ENCODE peak calls at places on chromosomes 3 and 15, in seven cellular contexts. One of them, this sample, is unnamed.

GRCh38 chr3:1082024-1082633 is 10.7 kb upstream of the CNTN6 start:
- DNase-seq in ovary: no peak
- DNase-seq in transverse colon: peak; percentile 43
- DNase-seq in A549: no peak
- DNase-seq in sigmoid colon: no peak
- DNase-seq in K562: peak; percentile 29
- DNase-seq in HepG2: peak; percentile 1
- DNase-seq in this sample: peak; percentile 28

GRCh38 chr3:31399270-31399669 is 133.5 kb upstream of the STT3B start:
- DNase-seq in ovary: no peak
- DNase-seq in transverse colon: no peak
- DNase-seq in A549: no peak
- DNase-seq in sigmoid colon: no peak
- DNase-seq in K562: no peak
- DNase-seq in HepG2: no peak
- DNase-seq in this sample: no peak

GRCh38 chr15:88897456-88898194 is 2.3 kb upstream of the HAPLN3 start:
- DNase-seq in ovary: peak; percentile 81
- DNase-seq in transverse colon: peak; percentile 85
- DNase-seq in A549: peak; percentile 88
- DNase-seq in sigmoid colon: peak; percentile 94
- DNase-seq in K562: peak; percentile 91
- DNase-seq in HepG2: peak; percentile 41
- DNase-seq in this sample: peak; percentile 89

GRCh38 chr3:185561374-185561943 is 9.1 kb upstream of the LIPH start:
- DNase-seq in ovary: no peak
- DNase-seq in transverse colon: peak; percentile 58
- DNase-seq in A549: no peak
- DNase-seq in sigmoid colon: no peak
- DNase-seq in K562: no peak
- DNase-seq in HepG2: no peak
- DNase-seq in this sample: peak; percentile 60

GRCh38 chr3:107269081-107269480 is 108.2 kb upstream of the CCDC54 start:
- DNase-seq in ovary: no peak
- DNase-seq in transverse colon: no peak
- DNase-seq in A549: no peak
- DNase-seq in sigmoid colon: no peak
- DNase-seq in K562: no peak
- DNase-seq in HepG2: no peak
- DNase-seq in this sample: no peak

GRCh38 chr15:91522609-91523332 is 330.7 kb upstream of the SLCO3A1 start:
- DNase-seq in ovary: no peak
- DNase-seq in transverse colon: no peak
- DNase-seq in A549: no peak
- DNase-seq in sigmoid colon: no peak
- DNase-seq in K562: peak; percentile 15
- DNase-seq in HepG2: no peak
- DNase-seq in this sample: no peak

GRCh38 chr3:72816843-72817485 is 31.3 kb downstream of the SHQ1 start:
- DNase-seq in ovary: no peak
- DNase-seq in transverse colon: no peak
- DNase-seq in A549: no peak
- DNase-seq in sigmoid colon: no peak
- DNase-seq in K562: no peak
- DNase-seq in HepG2: no peak
- DNase-seq in this sample: no peak

GRCh38 chr3:150412599-150413069 is 4.5 kb downstream of the TSC22D2 start:
- DNase-seq in ovary: no peak
- DNase-seq in transverse colon: no peak
- DNase-seq in A549: no peak
- DNase-seq in sigmoid colon: no peak
- DNase-seq in K562: peak; percentile 64
- DNase-seq in HepG2: peak; percentile 63
- DNase-seq in this sample: no peak

GRCh38 chr15:87680200-87680599 is 576.3 kb downstream of the NTRK3 start:
- DNase-seq in ovary: no peak
- DNase-seq in transverse colon: no peak
- DNase-seq in A549: no peak
- DNase-seq in sigmoid colon: no peak
- DNase-seq in K562: no peak
- DNase-seq in HepG2: no peak
- DNase-seq in this sample: no peak

GRCh38 chr15:51667478-51667877 is 13.8 kb upstream of the SCG3 start:
- DNase-seq in ovary: no peak
- DNase-seq in transverse colon: no peak
- DNase-seq in A549: no peak
- DNase-seq in sigmoid colon: no peak
- DNase-seq in K562: no peak
- DNase-seq in HepG2: no peak
- DNase-seq in this sample: no peak

GRCh38 chr3:172181936-172182708 is 142.7 kb downstream of the FNDC3B start:
- DNase-seq in ovary: no peak
- DNase-seq in transverse colon: no peak
- DNase-seq in A549: no peak
- DNase-seq in sigmoid colon: no peak
- DNase-seq in K562: peak; percentile 37
- DNase-seq in HepG2: no peak
- DNase-seq in this sample: no peak

GRCh38 chr15:92231461-92231860 is 162.2 kb upstream of the ST8SIA2 start:
- DNase-seq in ovary: no peak
- DNase-seq in transverse colon: no peak
- DNase-seq in A549: no peak
- DNase-seq in sigmoid colon: no peak
- DNase-seq in K562: no peak
- DNase-seq in HepG2: no peak
- DNase-seq in this sample: no peak

GRCh38 chr3:143249014-143249413 is 129.4 kb downstream of the CHST2 start:
- DNase-seq in ovary: no peak
- DNase-seq in transverse colon: no peak
- DNase-seq in A549: no peak
- DNase-seq in sigmoid colon: no peak
- DNase-seq in K562: no peak
- DNase-seq in HepG2: no peak
- DNase-seq in this sample: no peak

GRCh38 chr3:94032187-94032586 is 3.8 kb upstream of the STX19 start:
- DNase-seq in ovary: no peak
- DNase-seq in transverse colon: no peak
- DNase-seq in A549: no peak
- DNase-seq in sigmoid colon: no peak
- DNase-seq in K562: no peak
- DNase-seq in HepG2: no peak
- DNase-seq in this sample: no peak

GRCh38 chr3:45984331-45985312 is 11.0 kb downstream of the FYCO1 start:
- DNase-seq in ovary: no peak
- DNase-seq in transverse colon: no peak
- DNase-seq in A549: no peak
- DNase-seq in sigmoid colon: no peak
- DNase-seq in K562: no peak
- DNase-seq in HepG2: no peak
- DNase-seq in this sample: no peak

GRCh38 chr3:41224120-41224806 is 25.0 kb downstream of the CTNNB1 start:
- DNase-seq in ovary: no peak
- DNase-seq in transverse colon: no peak
- DNase-seq in A549: no peak
- DNase-seq in sigmoid colon: no peak
- DNase-seq in K562: no peak
- DNase-seq in HepG2: no peak
- DNase-seq in this sample: no peak

DNA sequence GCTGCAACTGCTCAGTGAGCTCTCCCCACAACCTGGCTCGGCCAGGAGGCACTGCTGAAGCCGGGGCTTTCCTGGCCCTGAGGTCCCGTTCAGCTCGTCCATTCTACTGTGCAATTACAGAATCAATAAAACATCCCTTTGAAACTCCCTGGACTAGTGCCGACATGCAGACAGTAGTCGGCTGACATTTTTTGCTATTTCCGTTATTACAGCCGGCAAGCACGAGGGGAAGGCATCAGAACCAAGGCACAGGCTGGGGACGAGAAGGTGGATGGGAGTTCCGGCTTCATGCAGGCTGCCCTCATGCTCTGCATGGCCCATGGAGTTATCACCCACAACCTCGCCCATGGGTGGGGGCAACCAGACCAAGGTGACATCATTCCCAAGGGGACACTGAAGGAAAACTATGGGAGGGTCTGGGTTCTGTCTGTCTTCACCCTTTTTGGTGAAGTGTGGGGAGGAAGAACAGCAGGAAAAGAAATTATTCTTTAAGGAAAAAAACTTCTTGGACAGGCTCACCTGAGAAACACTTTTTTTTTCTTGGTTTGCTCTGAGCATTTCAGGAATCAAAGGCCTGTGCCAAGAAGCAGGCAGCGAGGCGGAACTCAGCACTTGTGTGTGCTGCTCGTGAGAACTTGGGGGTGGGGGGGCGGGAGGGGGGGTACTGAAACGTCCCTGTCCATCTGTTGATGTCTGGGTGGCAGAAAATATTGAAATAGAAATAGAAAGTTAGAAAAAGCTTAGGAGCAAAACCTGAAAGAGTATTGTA is 154.5 kb downstream of the FOXP1 start:
- DNase-seq in ovary: peak; percentile 19
- DNase-seq in transverse colon: peak; percentile 36
- DNase-seq in A549: no peak
- DNase-seq in sigmoid colon: peak; percentile 68
- DNase-seq in K562: no peak
- DNase-seq in HepG2: no peak
- DNase-seq in this sample: no peak
- TF ChIP-seq EP300 in ovary: no peak
- TF ChIP-seq EP300 in transverse colon: no peak
- TF ChIP-seq EP300 in A549: no peak
- TF ChIP-seq EP300 in sigmoid colon: no peak
- TF ChIP-seq EP300 in K562: no peak
- TF ChIP-seq EP300 in HepG2: no peak
- TF ChIP-seq EP300 in this sample: no peak

DNA sequence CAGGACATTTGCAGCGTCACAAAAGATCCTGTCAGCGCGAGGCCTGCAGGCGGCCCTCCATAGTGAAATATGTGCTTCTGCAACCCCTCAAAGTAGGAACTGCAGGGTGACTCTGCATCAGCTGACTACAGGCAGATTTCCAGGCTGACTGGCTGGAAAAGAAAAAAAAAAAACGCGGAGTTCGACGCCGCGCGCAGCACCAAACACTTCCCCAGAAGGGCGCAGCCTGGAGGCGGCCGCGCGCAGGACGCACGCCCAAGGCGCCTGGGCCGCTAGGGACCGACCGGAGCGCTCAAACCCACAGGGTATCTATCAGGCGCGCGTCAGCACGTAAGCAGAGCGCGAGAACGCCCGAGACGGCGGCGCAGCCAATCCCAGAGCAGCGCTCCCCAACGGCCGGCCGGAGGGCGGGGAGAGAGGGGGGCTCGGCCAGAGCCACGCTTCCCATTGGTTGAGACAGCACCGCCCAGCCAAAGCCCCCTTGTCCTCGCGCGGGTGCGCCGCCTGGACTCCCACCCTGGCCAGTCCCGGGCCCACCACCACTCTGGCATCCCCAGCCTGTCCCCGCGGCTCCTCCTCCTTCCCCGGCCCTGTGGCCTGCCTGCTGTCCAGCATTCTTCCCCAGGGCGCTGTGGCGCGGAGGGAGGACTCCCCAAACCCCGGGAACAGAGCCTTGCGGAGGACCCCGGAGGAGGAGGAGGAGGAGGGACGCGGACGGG is 1.0 kb downstream of the BDH1 start:
- DNase-seq in ovary: peak; percentile 90
- DNase-seq in transverse colon: peak; percentile 97
- DNase-seq in A549: peak; percentile 80
- DNase-seq in sigmoid colon: peak; percentile 98
- DNase-seq in K562: no peak
- DNase-seq in HepG2: no peak
- DNase-seq in this sample: peak; percentile 97
- TF ChIP-seq POLR2A in ovary: peak; percentile 67
- TF ChIP-seq POLR2A in transverse colon: peak; percentile 87
- TF ChIP-seq POLR2A in A549: no peak
- TF ChIP-seq POLR2A in sigmoid colon: peak; percentile 59
- TF ChIP-seq POLR2A in K562: no peak
- TF ChIP-seq POLR2A in HepG2: no peak
- TF ChIP-seq POLR2A in this sample: no peak

GRCh38 chr3:154548341-154548740 is 118.4 kb upstream of the GPR149 start:
- DNase-seq in ovary: no peak
- DNase-seq in transverse colon: no peak
- DNase-seq in A549: no peak
- DNase-seq in sigmoid colon: no peak
- DNase-seq in K562: no peak
- DNase-seq in HepG2: no peak
- DNase-seq in this sample: no peak

GRCh38 chr3:154549391-154549790 is 119.4 kb upstream of the GPR149 start:
- DNase-seq in ovary: no peak
- DNase-seq in transverse colon: no peak
- DNase-seq in A549: no peak
- DNase-seq in sigmoid colon: no peak
- DNase-seq in K562: no peak
- DNase-seq in HepG2: no peak
- DNase-seq in this sample: no peak

DNA sequence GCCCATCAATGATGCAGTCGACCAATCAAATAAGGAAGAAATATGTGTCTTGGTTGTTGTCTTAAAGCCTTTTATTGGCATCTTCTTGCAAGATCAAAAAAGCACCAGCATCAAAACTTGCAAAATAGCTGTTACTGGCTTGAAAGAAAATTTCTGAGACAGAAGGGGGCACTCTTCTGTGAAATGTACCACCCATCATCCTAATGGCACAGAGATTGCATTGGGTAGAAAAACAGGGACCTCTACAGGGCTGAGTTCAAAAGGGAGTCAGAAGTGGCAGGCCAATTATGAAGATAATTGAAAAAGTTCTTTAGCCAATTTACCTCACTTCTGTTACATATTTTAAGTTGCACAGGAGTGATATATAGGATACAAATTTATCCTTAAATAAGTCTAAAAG is 122.3 kb upstream of the GPR149 start:
- DNase-seq in ovary: no peak
- DNase-seq in transverse colon: no peak
- DNase-seq in A549: no peak
- DNase-seq in sigmoid colon: no peak
- DNase-seq in K562: peak; percentile 3
- DNase-seq in HepG2: peak; percentile 6
- DNase-seq in this sample: no peak
- H3K4me3 ChIP-seq in ovary: no peak overlapping the region
- H3K4me3 ChIP-seq in transverse colon: no peak overlapping the region
- H3K4me3 ChIP-seq in A549: no peak overlapping the region
- H3K4me3 ChIP-seq in sigmoid colon: no peak overlapping the region
- H3K4me3 ChIP-seq in K562: no peak overlapping the region
- H3K4me3 ChIP-seq in HepG2: no peak overlapping the region
- H3K4me3 ChIP-seq in this sample: no peak overlapping the region

GRCh38 chr15:25486051-25486450 is 47.2 kb upstream of the UBE3A start:
- DNase-seq in ovary: no peak
- DNase-seq in transverse colon: no peak
- DNase-seq in A549: no peak
- DNase-seq in sigmoid colon: no peak
- DNase-seq in K562: no peak
- DNase-seq in HepG2: no peak
- DNase-seq in this sample: no peak

GRCh38 chr15:25478313-25478712 is 39.5 kb upstream of the UBE3A start:
- DNase-seq in ovary: no peak
- DNase-seq in transverse colon: no peak
- DNase-seq in A549: no peak
- DNase-seq in sigmoid colon: no peak
- DNase-seq in K562: no peak
- DNase-seq in HepG2: no peak
- DNase-seq in this sample: no peak

GRCh38 chr15:25477816-25478215 is 39.0 kb upstream of the UBE3A start:
- DNase-seq in ovary: no peak
- DNase-seq in transverse colon: no peak
- DNase-seq in A549: no peak
- DNase-seq in sigmoid colon: no peak
- DNase-seq in K562: no peak
- DNase-seq in HepG2: no peak
- DNase-seq in this sample: no peak

GRCh38 chr15:25481208-25481862 is 42.5 kb upstream of the UBE3A start:
- DNase-seq in ovary: no peak
- DNase-seq in transverse colon: peak; percentile 8
- DNase-seq in A549: no peak
- DNase-seq in sigmoid colon: no peak
- DNase-seq in K562: no peak
- DNase-seq in HepG2: no peak
- DNase-seq in this sample: no peak
- TF ChIP-seq EP300 in ovary: no peak
- TF ChIP-seq EP300 in transverse colon: no peak
- TF ChIP-seq EP300 in A549: no peak
- TF ChIP-seq EP300 in sigmoid colon: no peak
- TF ChIP-seq EP300 in K562: no peak
- TF ChIP-seq EP300 in HepG2: no peak
- TF ChIP-seq EP300 in this sample: no peak

This sample was measured in stomach.